ENCODE peak calls at places on chromosomes 13 and 19, in six cellular contexts. V is choroid plexus epithelial cell; N is CD4-positive, alpha-beta memory T cell; O is mesendoderm; H is fibroblast of mammary gland; M is Caco-2. I is an unnamed sample.

GRCh38 chr13:59464926-59465325 is 698.8 kb downstream of the DIAPH3 start:
- DNase-seq in V (no peak), O (no peak), M (no peak), N (no peak), H (no peak), I (peak; percentile 66)

GRCh38 chr13:113564331-113565023 is 20.1 kb upstream of the TFDP1 start:
- DNase-seq in N (no peak), H (no peak), M (peak; percentile 35), V (no peak), O (no peak), I (no peak)

GRCh38 chr13:43200307-43200706 is 176.9 kb downstream of the DNAJC15 start:
- DNase-seq in H (no peak), M (no peak), O (no peak), V (no peak), N (no peak), I (no peak)

GRCh38 chr19:58059681-58060080 is 599 bp downstream of the ZNF135 start:
- DNase-seq in V (no peak), M (no peak), O (no peak), N (no peak), H (no peak), I (no peak)

GRCh38 chr19:13314761-13315160 is 164.6 kb downstream of the IER2 start:
- DNase-seq in H (no peak), N (no peak), V (no peak), O (no peak), M (no peak), I (no peak)

GRCh38 chr13:46523972-46524737 is 28.8 kb upstream of the LRCH1 start:
- DNase-seq in N (no peak), V (peak; percentile 29), O (no peak), H (peak; percentile 85), M (no peak), I (no peak)

GRCh38 chr19:20612711-20613316 is 47.2 kb upstream of the ZNF737 start:
- DNase-seq in O (no peak), V (no peak), M (no peak), N (no peak), H (no peak), I (no peak)

GRCh38 chr19:35509018-35509652 is 4.3 kb downstream of the DMKN start:
- DNase-seq in N (peak; percentile 31), H (no peak), M (peak; percentile 89), O (peak; percentile 88), V (peak; percentile 12), I (no peak)

GRCh38 chr13:112159575-112160547 is 92.9 kb downstream of the SOX1 start:
- DNase-seq in M (peak; percentile 63), V (no peak), H (no peak), O (no peak), N (no peak), I (no peak)

GRCh38 chr19:40867701-40868100 is 14.3 kb downstream of the CYP2A7 start:
- DNase-seq in V (no peak), O (no peak), N (no peak), M (no peak), H (no peak), I (no peak)

GRCh38 chr13:97535619-97536018 is 101.7 kb downstream of the RAP2A start:
- DNase-seq in O (no peak), H (peak; percentile 85), N (no peak), V (peak; percentile 45), M (no peak), I (no peak)

GRCh38 chr13:82791035-82791434 is 1091.2 kb downstream of the SLITRK1 start:
- DNase-seq in N (no peak), V (no peak), O (no peak), H (no peak), M (no peak), I (no peak)

GRCh38 chr19:29651622-29652394 is 13.5 kb upstream of the PLEKHF1 start:
- DNase-seq in M (no peak), N (no peak), V (no peak), O (no peak), H (no peak), I (no peak)

GRCh38 chr13:65454403-65454802 is 1775.7 kb downstream of the PCDH9 start:
- DNase-seq in M (no peak), O (no peak), N (no peak), V (no peak), H (no peak), I (no peak)

GRCh38 chr13:97851269-97851668 is 102.2 kb upstream of the IPO5 start:
- DNase-seq in H (peak; percentile 15), M (no peak), N (no peak), O (peak; percentile 91), V (no peak), I (no peak)

GRCh38 chr19:55368701-55369563 is 1.3 kb downstream of the IL11 start:
- DNase-seq in O (peak; percentile 65), H (peak; percentile 33), M (no peak), V (no peak), N (no peak), I (no peak)

GRCh38 chr19:18539372-18539771 is 4.0 kb downstream of the FKBP8 start:
- DNase-seq in N (no peak), V (no peak), H (no peak), M (no peak), O (no peak), I (no peak)

GRCh38 chr19:17944301-17944700 is 11.5 kb downstream of the CCDC124 start:
- DNase-seq in M (no peak), N (no peak), V (peak; percentile 35), O (no peak), H (peak; percentile 89), I (no peak)

GRCh38 chr19:38421856-38422255 is 4.2 kb downstream of the RASGRP4 start:
- DNase-seq in O (no peak), H (no peak), N (no peak), V (no peak), M (no peak), I (no peak)

GRCh38 chr19:38425810-38426466 is at the start of gene RASGRP4:
- DNase-seq in H (no peak), M (no peak), O (peak; percentile 30), V (no peak), N (peak; percentile 25), I (peak; percentile 43)

GRCh38 chr19:38424272-38424671 is 1.7 kb downstream of the RASGRP4 start:
- DNase-seq in V (no peak), N (no peak), M (no peak), O (no peak), H (no peak), I (no peak)

GRCh38 chr19:38422405-38422804 is 3.6 kb downstream of the RASGRP4 start:
- DNase-seq in V (no peak), O (no peak), N (no peak), H (no peak), M (no peak), I (no peak)

GRCh38 chr19:38425222-38425809 is 703 bp downstream of the RASGRP4 start:
- DNase-seq in M (no peak), O (no peak), V (no peak), N (no peak), H (no peak), I (no peak)
- H3K4me3 ChIP-seq in M (no peak overlapping the region), O (no peak overlapping the region), V (no peak overlapping the region), N (no peak overlapping the region), H (no peak overlapping the region), I (no peak overlapping the region)

DNA sequence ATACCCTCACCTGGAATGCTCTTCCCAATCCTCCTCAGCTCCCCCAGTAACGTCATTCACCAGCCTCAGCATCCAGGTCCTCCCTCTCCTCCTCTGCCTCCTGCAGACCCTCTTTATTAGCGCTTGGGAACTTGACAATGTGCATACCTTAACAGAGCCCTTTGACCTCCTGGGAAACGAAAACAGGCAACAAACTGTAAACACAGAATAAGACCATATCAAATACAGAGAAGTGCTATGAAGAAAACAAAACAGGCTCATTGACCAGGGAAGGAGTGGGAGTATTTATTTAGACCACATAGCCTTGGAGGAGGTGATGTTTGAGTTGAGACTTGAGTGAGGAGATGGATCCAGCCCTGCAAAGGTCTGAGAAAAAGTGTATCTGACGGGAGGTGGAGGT is 107.9 kb upstream of the SLC7A1 start:
- DNase-seq in V (peak; percentile 63), N (no peak), M (no peak), H (no peak), O (no peak), I (no peak)
- H3K4me3 ChIP-seq in V (no peak overlapping the region), N (no peak overlapping the region), M (no peak overlapping the region), H (no peak overlapping the region), O (no peak overlapping the region), I (no peak overlapping the region)

GRCh38 chr13:33135097-33135496 is 118.9 kb downstream of the KL start:
- DNase-seq in H (no peak), N (no peak), O (no peak), V (no peak), M (no peak), I (no peak)
- H3K4me3 ChIP-seq in H (no peak overlapping the region), N (no peak overlapping the region), O (no peak overlapping the region), V (no peak overlapping the region), M (no peak overlapping the region), I (no peak overlapping the region)

GRCh38 chr19:4279530-4280422 is 710 bp downstream of the SHD start:
- DNase-seq in O (no peak), M (no peak), N (no peak), H (no peak), V (no peak), I (no peak)
- H3K4me3 ChIP-seq in O (peak overlapping the region; percentile 24), M (peak overlapping the region; percentile 42), N (no peak overlapping the region), H (no peak overlapping the region), V (no peak overlapping the region), I (no peak overlapping the region)

GRCh38 chr13:32045963-32046785 is 14.6 kb downstream of the FRY start:
- DNase-seq in H (peak; percentile 53), O (peak; percentile 25), V (peak; percentile 72), M (no peak), N (no peak), I (peak; percentile 58)

GRCh38 chr13:32042567-32042966 is 11.0 kb downstream of the FRY start:
- DNase-seq in H (no peak), O (no peak), M (no peak), N (no peak), V (no peak), I (no peak)

GRCh38 chr13:32047796-32048195 is 16.2 kb downstream of the FRY start:
- DNase-seq in M (no peak), O (no peak), H (no peak), N (no peak), V (no peak), I (no peak)

GRCh38 chr13:32047088-32047487 is 15.5 kb downstream of the FRY start:
- DNase-seq in V (no peak), O (no peak), N (no peak), H (no peak), M (no peak), I (no peak)

DNA sequence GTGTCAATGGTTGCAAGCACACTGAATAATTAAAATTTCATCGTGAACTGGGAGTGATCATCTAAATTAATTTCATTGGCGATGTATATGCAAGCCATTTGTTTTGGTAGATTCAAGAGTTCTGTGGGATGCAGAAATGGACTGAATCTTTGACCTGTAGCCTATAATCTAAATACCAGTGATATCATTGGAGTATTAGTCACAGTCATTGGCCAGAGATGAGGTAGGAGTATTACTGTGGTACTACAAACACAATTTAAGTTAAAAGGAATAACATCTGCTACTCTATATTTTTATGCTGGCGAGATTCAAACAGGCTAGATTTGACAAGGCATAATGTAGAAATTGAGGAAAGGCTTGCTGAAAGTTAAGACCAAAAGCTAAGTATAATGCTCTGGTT is 14.0 kb downstream of the FRY start:
- DNase-seq in V (no peak), M (no peak), N (no peak), O (no peak), H (peak; percentile 43), I (no peak)
- H3K4me3 ChIP-seq in V (no peak overlapping the region), M (no peak overlapping the region), N (no peak overlapping the region), O (no peak overlapping the region), H (no peak overlapping the region), I (no peak overlapping the region)

GRCh38 chr13:27176772-27177171 is 5.2 kb upstream of the USP12 start:
- DNase-seq in O (no peak), V (no peak), N (no peak), M (no peak), H (no peak), I (no peak)
- H3K4me3 ChIP-seq in O (no peak overlapping the region), V (no peak overlapping the region), N (no peak overlapping the region), M (no peak overlapping the region), H (no peak overlapping the region), I (no peak overlapping the region)

I was measured in Jurkat, Clone E6-1.